ENCODE peak calls at places on chromosomes 5 and 9, in eight cellular contexts. One of them, this sample, is unnamed.

GRCh38 chr5:71786337-71787060 is 67.4 kb downstream of the CARTPT start:
- DNase-seq in pancreas: no peak
- DNase-seq in SW 1271: no peak
- DNase-seq in NCI-H1092 treated with DMSO at 0.1 percent for 48 hours: no peak
- DNase-seq in RKO: no peak
- DNase-seq in activated naive CD8-positive, alpha-beta T cell treated with anti-CD3 and anti-CD28 coated beads, Interleukin-2, amount 50 U/mL, for 24 hours: no peak
- DNase-seq in fibroblast of the conjunctiva: no peak
- DNase-seq in stimulated activated CD4-positive, alpha-beta T cell treated with anti-CD3 and anti-CD28 coated beads, Interleukin-2, amount 100 ng/mL, for 24 hours: no peak
- DNase-seq in this sample: no peak

GRCh38 chr5:154603978-154604679 is 126.1 kb upstream of the HAND1 start:
- DNase-seq in pancreas: no peak
- DNase-seq in activated naive CD8-positive, alpha-beta T cell treated with anti-CD3 and anti-CD28 coated beads, Interleukin-2, amount 50 U/mL, for 24 hours: no peak
- DNase-seq in RKO: no peak
- DNase-seq in NCI-H1092 treated with DMSO at 0.1 percent for 48 hours: no peak
- DNase-seq in stimulated activated CD4-positive, alpha-beta T cell treated with anti-CD3 and anti-CD28 coated beads, Interleukin-2, amount 100 ng/mL, for 24 hours: no peak
- DNase-seq in SW 1271: no peak
- DNase-seq in fibroblast of the conjunctiva: no peak
- DNase-seq in this sample: no peak

GRCh38 chr9:118459832-118460425 is 755.7 kb downstream of the TLR4 start:
- DNase-seq in SW 1271: no peak
- DNase-seq in RKO: no peak
- DNase-seq in stimulated activated CD4-positive, alpha-beta T cell treated with anti-CD3 and anti-CD28 coated beads, Interleukin-2, amount 100 ng/mL, for 24 hours: no peak
- DNase-seq in NCI-H1092 treated with DMSO at 0.1 percent for 48 hours: peak
- DNase-seq in pancreas: no peak
- DNase-seq in activated naive CD8-positive, alpha-beta T cell treated with anti-CD3 and anti-CD28 coated beads, Interleukin-2, amount 50 U/mL, for 24 hours: no peak
- DNase-seq in fibroblast of the conjunctiva: no peak
- DNase-seq in this sample: no peak

GRCh38 chr5:149498724-149499336 is 52.4 kb downstream of the CSNK1A1 start:
- DNase-seq in fibroblast of the conjunctiva: no peak
- DNase-seq in RKO: no peak
- DNase-seq in activated naive CD8-positive, alpha-beta T cell treated with anti-CD3 and anti-CD28 coated beads, Interleukin-2, amount 50 U/mL, for 24 hours: no peak
- DNase-seq in SW 1271: no peak
- DNase-seq in stimulated activated CD4-positive, alpha-beta T cell treated with anti-CD3 and anti-CD28 coated beads, Interleukin-2, amount 100 ng/mL, for 24 hours: no peak
- DNase-seq in NCI-H1092 treated with DMSO at 0.1 percent for 48 hours: no peak
- DNase-seq in pancreas: no peak
- DNase-seq in this sample: no peak

GRCh38 chr9:21097817-21098216 is 20.1 kb upstream of the IFNB1 start:
- DNase-seq in fibroblast of the conjunctiva: no peak
- DNase-seq in pancreas: no peak
- DNase-seq in activated naive CD8-positive, alpha-beta T cell treated with anti-CD3 and anti-CD28 coated beads, Interleukin-2, amount 50 U/mL, for 24 hours: no peak
- DNase-seq in RKO: no peak
- DNase-seq in stimulated activated CD4-positive, alpha-beta T cell treated with anti-CD3 and anti-CD28 coated beads, Interleukin-2, amount 100 ng/mL, for 24 hours: no peak
- DNase-seq in NCI-H1092 treated with DMSO at 0.1 percent for 48 hours: no peak
- DNase-seq in SW 1271: no peak
- DNase-seq in this sample: no peak

GRCh38 chr5:170681013-170681433 is 102.5 kb upstream of the GABRP start:
- DNase-seq in pancreas: no peak
- DNase-seq in stimulated activated CD4-positive, alpha-beta T cell treated with anti-CD3 and anti-CD28 coated beads, Interleukin-2, amount 100 ng/mL, for 24 hours: peak
- DNase-seq in RKO: no peak
- DNase-seq in activated naive CD8-positive, alpha-beta T cell treated with anti-CD3 and anti-CD28 coated beads, Interleukin-2, amount 50 U/mL, for 24 hours: peak
- DNase-seq in NCI-H1092 treated with DMSO at 0.1 percent for 48 hours: no peak
- DNase-seq in fibroblast of the conjunctiva: no peak
- DNase-seq in SW 1271: no peak
- DNase-seq in this sample: no peak

GRCh38 chr5:604391-604831 is 7.7 kb upstream of the CEP72 start:
- DNase-seq in stimulated activated CD4-positive, alpha-beta T cell treated with anti-CD3 and anti-CD28 coated beads, Interleukin-2, amount 100 ng/mL, for 24 hours: no peak
- DNase-seq in pancreas: peak
- DNase-seq in RKO: no peak
- DNase-seq in activated naive CD8-positive, alpha-beta T cell treated with anti-CD3 and anti-CD28 coated beads, Interleukin-2, amount 50 U/mL, for 24 hours: no peak
- DNase-seq in SW 1271: no peak
- DNase-seq in fibroblast of the conjunctiva: no peak
- DNase-seq in NCI-H1092 treated with DMSO at 0.1 percent for 48 hours: no peak
- DNase-seq in this sample: no peak

GRCh38 chr9:36039696-36040095 is 3.0 kb downstream of the RECK start:
- DNase-seq in pancreas: no peak
- DNase-seq in SW 1271: no peak
- DNase-seq in fibroblast of the conjunctiva: peak
- DNase-seq in activated naive CD8-positive, alpha-beta T cell treated with anti-CD3 and anti-CD28 coated beads, Interleukin-2, amount 50 U/mL, for 24 hours: no peak
- DNase-seq in RKO: no peak
- DNase-seq in stimulated activated CD4-positive, alpha-beta T cell treated with anti-CD3 and anti-CD28 coated beads, Interleukin-2, amount 100 ng/mL, for 24 hours: no peak
- DNase-seq in NCI-H1092 treated with DMSO at 0.1 percent for 48 hours: no peak
- DNase-seq in this sample: no peak

GRCh38 chr5:111641533-111642230 is 115.3 kb downstream of the NREP start:
- DNase-seq in activated naive CD8-positive, alpha-beta T cell treated with anti-CD3 and anti-CD28 coated beads, Interleukin-2, amount 50 U/mL, for 24 hours: no peak
- DNase-seq in stimulated activated CD4-positive, alpha-beta T cell treated with anti-CD3 and anti-CD28 coated beads, Interleukin-2, amount 100 ng/mL, for 24 hours: no peak
- DNase-seq in fibroblast of the conjunctiva: peak
- DNase-seq in pancreas: no peak
- DNase-seq in NCI-H1092 treated with DMSO at 0.1 percent for 48 hours: no peak
- DNase-seq in SW 1271: no peak
- DNase-seq in RKO: no peak
- DNase-seq in this sample: no peak

GRCh38 chr5:141753971-141754713 is 72.1 kb upstream of the ARAP3 start:
- DNase-seq in pancreas: no peak
- DNase-seq in stimulated activated CD4-positive, alpha-beta T cell treated with anti-CD3 and anti-CD28 coated beads, Interleukin-2, amount 100 ng/mL, for 24 hours: peak
- DNase-seq in fibroblast of the conjunctiva: no peak
- DNase-seq in SW 1271: no peak
- DNase-seq in RKO: peak
- DNase-seq in activated naive CD8-positive, alpha-beta T cell treated with anti-CD3 and anti-CD28 coated beads, Interleukin-2, amount 50 U/mL, for 24 hours: peak
- DNase-seq in NCI-H1092 treated with DMSO at 0.1 percent for 48 hours: no peak
- DNase-seq in this sample: peak

GRCh38 chr5:71939452-71939932 is 167.8 kb upstream of the MAP1B start:
- DNase-seq in fibroblast of the conjunctiva: no peak
- DNase-seq in RKO: no peak
- DNase-seq in SW 1271: no peak
- DNase-seq in activated naive CD8-positive, alpha-beta T cell treated with anti-CD3 and anti-CD28 coated beads, Interleukin-2, amount 50 U/mL, for 24 hours: no peak
- DNase-seq in stimulated activated CD4-positive, alpha-beta T cell treated with anti-CD3 and anti-CD28 coated beads, Interleukin-2, amount 100 ng/mL, for 24 hours: no peak
- DNase-seq in pancreas: no peak
- DNase-seq in NCI-H1092 treated with DMSO at 0.1 percent for 48 hours: no peak
- DNase-seq in this sample: no peak

GRCh38 chr5:124583469-124584350 is 162.7 kb downstream of the ZNF608 start:
- DNase-seq in pancreas: no peak
- DNase-seq in NCI-H1092 treated with DMSO at 0.1 percent for 48 hours: no peak
- DNase-seq in fibroblast of the conjunctiva: peak
- DNase-seq in stimulated activated CD4-positive, alpha-beta T cell treated with anti-CD3 and anti-CD28 coated beads, Interleukin-2, amount 100 ng/mL, for 24 hours: peak
- DNase-seq in activated naive CD8-positive, alpha-beta T cell treated with anti-CD3 and anti-CD28 coated beads, Interleukin-2, amount 50 U/mL, for 24 hours: peak
- DNase-seq in RKO: peak
- DNase-seq in SW 1271: no peak
- DNase-seq in this sample: no peak

GRCh38 chr5:147464211-147464610 is 45.7 kb downstream of the DPYSL3 start:
- DNase-seq in pancreas: no peak
- DNase-seq in RKO: peak
- DNase-seq in NCI-H1092 treated with DMSO at 0.1 percent for 48 hours: no peak
- DNase-seq in stimulated activated CD4-positive, alpha-beta T cell treated with anti-CD3 and anti-CD28 coated beads, Interleukin-2, amount 100 ng/mL, for 24 hours: no peak
- DNase-seq in SW 1271: peak
- DNase-seq in fibroblast of the conjunctiva: no peak
- DNase-seq in activated naive CD8-positive, alpha-beta T cell treated with anti-CD3 and anti-CD28 coated beads, Interleukin-2, amount 50 U/mL, for 24 hours: no peak
- DNase-seq in this sample: no peak

GRCh38 chr9:23587433-23587832 is 238.6 kb downstream of the ELAVL2 start:
- DNase-seq in activated naive CD8-positive, alpha-beta T cell treated with anti-CD3 and anti-CD28 coated beads, Interleukin-2, amount 50 U/mL, for 24 hours: no peak
- DNase-seq in pancreas: no peak
- DNase-seq in NCI-H1092 treated with DMSO at 0.1 percent for 48 hours: no peak
- DNase-seq in RKO: no peak
- DNase-seq in fibroblast of the conjunctiva: no peak
- DNase-seq in SW 1271: no peak
- DNase-seq in stimulated activated CD4-positive, alpha-beta T cell treated with anti-CD3 and anti-CD28 coated beads, Interleukin-2, amount 100 ng/mL, for 24 hours: no peak
- DNase-seq in this sample: no peak

GRCh38 chr9:124280176-124280691 is 22.5 kb downstream of the NEK6 start:
- DNase-seq in fibroblast of the conjunctiva: peak
- DNase-seq in NCI-H1092 treated with DMSO at 0.1 percent for 48 hours: no peak
- DNase-seq in RKO: no peak
- DNase-seq in activated naive CD8-positive, alpha-beta T cell treated with anti-CD3 and anti-CD28 coated beads, Interleukin-2, amount 50 U/mL, for 24 hours: no peak
- DNase-seq in stimulated activated CD4-positive, alpha-beta T cell treated with anti-CD3 and anti-CD28 coated beads, Interleukin-2, amount 100 ng/mL, for 24 hours: no peak
- DNase-seq in pancreas: no peak
- DNase-seq in SW 1271: peak
- DNase-seq in this sample: peak

GRCh38 chr5:514673-515072 is 9.6 kb downstream of the SLC9A3 start:
- DNase-seq in activated naive CD8-positive, alpha-beta T cell treated with anti-CD3 and anti-CD28 coated beads, Interleukin-2, amount 50 U/mL, for 24 hours: no peak
- DNase-seq in fibroblast of the conjunctiva: no peak
- DNase-seq in pancreas: peak
- DNase-seq in stimulated activated CD4-positive, alpha-beta T cell treated with anti-CD3 and anti-CD28 coated beads, Interleukin-2, amount 100 ng/mL, for 24 hours: no peak
- DNase-seq in SW 1271: no peak
- DNase-seq in NCI-H1092 treated with DMSO at 0.1 percent for 48 hours: no peak
- DNase-seq in RKO: no peak
- DNase-seq in this sample: no peak

GRCh38 chr5:107979900-107980299 is 309.2 kb upstream of the EFNA5 start:
- DNase-seq in activated naive CD8-positive, alpha-beta T cell treated with anti-CD3 and anti-CD28 coated beads, Interleukin-2, amount 50 U/mL, for 24 hours: no peak
- DNase-seq in NCI-H1092 treated with DMSO at 0.1 percent for 48 hours: no peak
- DNase-seq in stimulated activated CD4-positive, alpha-beta T cell treated with anti-CD3 and anti-CD28 coated beads, Interleukin-2, amount 100 ng/mL, for 24 hours: no peak
- DNase-seq in RKO: no peak
- DNase-seq in fibroblast of the conjunctiva: no peak
- DNase-seq in pancreas: no peak
- DNase-seq in SW 1271: no peak
- DNase-seq in this sample: no peak

GRCh38 chr5:124736111-124736813 is 10.2 kb downstream of the ZNF608 start:
- DNase-seq in activated naive CD8-positive, alpha-beta T cell treated with anti-CD3 and anti-CD28 coated beads, Interleukin-2, amount 50 U/mL, for 24 hours: no peak
- DNase-seq in SW 1271: no peak
- DNase-seq in RKO: no peak
- DNase-seq in fibroblast of the conjunctiva: peak
- DNase-seq in NCI-H1092 treated with DMSO at 0.1 percent for 48 hours: no peak
- DNase-seq in stimulated activated CD4-positive, alpha-beta T cell treated with anti-CD3 and anti-CD28 coated beads, Interleukin-2, amount 100 ng/mL, for 24 hours: no peak
- DNase-seq in pancreas: no peak
- DNase-seq in this sample: no peak

GRCh38 chr9:121852646-121853616 is 201.5 kb downstream of the DAB2IP start:
- DNase-seq in fibroblast of the conjunctiva: peak
- DNase-seq in RKO: no peak
- DNase-seq in NCI-H1092 treated with DMSO at 0.1 percent for 48 hours: no peak
- DNase-seq in pancreas: no peak
- DNase-seq in SW 1271: no peak
- DNase-seq in activated naive CD8-positive, alpha-beta T cell treated with anti-CD3 and anti-CD28 coated beads, Interleukin-2, amount 50 U/mL, for 24 hours: no peak
- DNase-seq in stimulated activated CD4-positive, alpha-beta T cell treated with anti-CD3 and anti-CD28 coated beads, Interleukin-2, amount 100 ng/mL, for 24 hours: no peak
- DNase-seq in this sample: no peak

GRCh38 chr5:148864113-148864841 is 37.9 kb downstream of the ADRB2 start:
- DNase-seq in SW 1271: no peak
- DNase-seq in fibroblast of the conjunctiva: no peak
- DNase-seq in activated naive CD8-positive, alpha-beta T cell treated with anti-CD3 and anti-CD28 coated beads, Interleukin-2, amount 50 U/mL, for 24 hours: no peak
- DNase-seq in NCI-H1092 treated with DMSO at 0.1 percent for 48 hours: no peak
- DNase-seq in stimulated activated CD4-positive, alpha-beta T cell treated with anti-CD3 and anti-CD28 coated beads, Interleukin-2, amount 100 ng/mL, for 24 hours: no peak
- DNase-seq in pancreas: no peak
- DNase-seq in RKO: no peak
- DNase-seq in this sample: no peak

GRCh38 chr5:93789173-93790070 is 48.0 kb upstream of the POU5F2 start:
- DNase-seq in SW 1271: peak
- DNase-seq in NCI-H1092 treated with DMSO at 0.1 percent for 48 hours: peak
- DNase-seq in fibroblast of the conjunctiva: peak
- DNase-seq in activated naive CD8-positive, alpha-beta T cell treated with anti-CD3 and anti-CD28 coated beads, Interleukin-2, amount 50 U/mL, for 24 hours: no peak
- DNase-seq in pancreas: no peak
- DNase-seq in RKO: peak
- DNase-seq in stimulated activated CD4-positive, alpha-beta T cell treated with anti-CD3 and anti-CD28 coated beads, Interleukin-2, amount 100 ng/mL, for 24 hours: no peak
- DNase-seq in this sample: no peak

GRCh38 chr9:3525088-3525835 is 539 bp downstream of the RFX3 start:
- DNase-seq in NCI-H1092 treated with DMSO at 0.1 percent for 48 hours: peak
- DNase-seq in fibroblast of the conjunctiva: no peak
- DNase-seq in pancreas: peak
- DNase-seq in RKO: peak
- DNase-seq in activated naive CD8-positive, alpha-beta T cell treated with anti-CD3 and anti-CD28 coated beads, Interleukin-2, amount 50 U/mL, for 24 hours: peak
- DNase-seq in stimulated activated CD4-positive, alpha-beta T cell treated with anti-CD3 and anti-CD28 coated beads, Interleukin-2, amount 100 ng/mL, for 24 hours: no peak
- DNase-seq in SW 1271: no peak
- DNase-seq in this sample: no peak

GRCh38 chr9:110575169-110575568 is 4.4 kb downstream of the SVEP1 start:
- DNase-seq in stimulated activated CD4-positive, alpha-beta T cell treated with anti-CD3 and anti-CD28 coated beads, Interleukin-2, amount 100 ng/mL, for 24 hours: no peak
- DNase-seq in pancreas: no peak
- DNase-seq in NCI-H1092 treated with DMSO at 0.1 percent for 48 hours: no peak
- DNase-seq in RKO: no peak
- DNase-seq in activated naive CD8-positive, alpha-beta T cell treated with anti-CD3 and anti-CD28 coated beads, Interleukin-2, amount 50 U/mL, for 24 hours: no peak
- DNase-seq in SW 1271: no peak
- DNase-seq in fibroblast of the conjunctiva: peak
- DNase-seq in this sample: no peak

GRCh38 chr5:52811067-52811749 is 23.5 kb downstream of the ITGA1 start:
- DNase-seq in pancreas: no peak
- DNase-seq in SW 1271: peak
- DNase-seq in RKO: peak
- DNase-seq in NCI-H1092 treated with DMSO at 0.1 percent for 48 hours: no peak
- DNase-seq in stimulated activated CD4-positive, alpha-beta T cell treated with anti-CD3 and anti-CD28 coated beads, Interleukin-2, amount 100 ng/mL, for 24 hours: no peak
- DNase-seq in fibroblast of the conjunctiva: no peak
- DNase-seq in activated naive CD8-positive, alpha-beta T cell treated with anti-CD3 and anti-CD28 coated beads, Interleukin-2, amount 50 U/mL, for 24 hours: no peak
- DNase-seq in this sample: peak

This sample was measured in NCI-H460.